ENCODE peak calls at places on chromosomes 2 and 18, in seven cellular contexts. J is HCT116, T is A549, V is Panc1, I is K562, R is SK-N-SH, H is GM12878. N is an unnamed sample.

GRCh38 chr18:57970356-57971095 is 73.5 kb upstream of the NEDD4L start:
- DNase-seq in J (peak; percentile 34), T (peak; percentile 18), V (no peak), I (peak; percentile 13), R (no peak), H (no peak), N (peak; percentile 88)

GRCh38 chr18:28584726-28585125 is 407.8 kb upstream of the CDH2 start:
- DNase-seq in J (peak; percentile 18), T (no peak), V (no peak), I (no peak), R (no peak), H (no peak), N (peak; percentile 81)

GRCh38 chr2:222743263-222743865 is 71.9 kb downstream of the MOGAT1 start:
- DNase-seq in J (no peak), T (no peak), V (no peak), I (no peak), R (no peak), H (no peak), N (no peak)

GRCh38 chr18:9907867-9908266 is 5.9 kb upstream of the VAPA start:
- DNase-seq in J (no peak), T (no peak), V (no peak), I (no peak), R (no peak), H (no peak), N (no peak)

GRCh38 chr18:11259421-11259820 is 110.1 kb upstream of the PIEZO2 start:
- DNase-seq in J (no peak), T (no peak), V (no peak), I (no peak), R (peak; percentile 13), H (no peak), N (peak; percentile 28)

GRCh38 chr2:17506736-17507616 is 11.3 kb downstream of the RAD51AP2 start:
- DNase-seq in J (peak; percentile 66), T (no peak), V (no peak), I (no peak), R (no peak), H (no peak), N (no peak)

GRCh38 chr2:186159101-186159500 is 327.0 kb upstream of the ZC3H15 start:
- DNase-seq in J (no peak), T (no peak), V (no peak), I (no peak), R (no peak), H (no peak), N (no peak)

GRCh38 chr2:222034058-222034457 is 264.7 kb downstream of the PAX3 start:
- DNase-seq in J (no peak), T (no peak), V (no peak), I (no peak), R (no peak), H (no peak), N (no peak)

GRCh38 chr2:236644067-236644466 is 74.4 kb downstream of the ACKR3 start:
- DNase-seq in J (no peak), T (no peak), V (no peak), I (no peak), R (no peak), H (no peak), N (no peak)

GRCh38 chr2:236643480-236643879 is 73.9 kb downstream of the ACKR3 start:
- DNase-seq in J (no peak), T (no peak), V (no peak), I (no peak), R (no peak), H (no peak), N (no peak)

GRCh38 chr2:236642125-236642524 is 72.5 kb downstream of the ACKR3 start:
- DNase-seq in J (no peak), T (no peak), V (no peak), I (no peak), R (no peak), H (no peak), N (no peak)

GRCh38 chr2:236641051-236641450 is 71.4 kb downstream of the ACKR3 start:
- DNase-seq in J (no peak), T (no peak), V (no peak), I (no peak), R (no peak), H (no peak), N (no peak)

DNA sequence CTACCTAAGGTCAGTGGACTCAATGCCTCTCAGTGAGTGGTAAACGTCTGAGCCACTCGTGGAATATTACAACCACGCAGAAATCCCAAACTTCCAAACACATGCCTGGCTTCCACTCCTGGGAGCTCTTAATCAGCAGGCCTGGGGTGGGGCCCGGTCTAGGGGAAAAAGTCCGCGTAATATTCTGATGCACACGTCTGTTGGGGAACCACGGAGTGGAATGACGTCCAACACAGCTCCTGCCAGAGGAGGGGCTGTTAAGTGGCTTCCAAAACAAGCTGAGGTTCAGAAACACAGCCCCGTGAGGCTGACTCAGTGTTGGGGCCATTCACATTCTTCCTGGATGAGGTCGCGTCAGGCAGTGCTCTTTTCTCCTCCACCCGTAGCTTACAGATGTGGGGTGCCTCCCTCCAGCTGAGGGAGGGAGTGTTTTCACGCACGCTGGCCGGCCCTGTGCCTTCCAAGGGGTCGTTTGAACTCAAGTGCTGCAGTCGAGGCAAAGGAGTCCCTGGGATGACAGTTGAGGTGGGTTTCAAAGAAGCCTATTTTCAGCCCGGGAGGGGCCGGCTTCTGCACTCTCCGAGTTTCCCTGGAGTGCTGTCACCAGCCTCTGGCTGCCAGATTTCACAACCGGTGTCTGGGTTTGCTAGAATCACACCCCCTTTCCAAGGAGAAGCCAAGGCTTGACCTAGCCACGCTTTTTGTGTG is 73.1 kb downstream of the ACKR3 start:
- DNase-seq in J (no peak), T (peak; percentile 26), V (peak; percentile 2), I (no peak), R (no peak), H (no peak), N (peak; percentile 54)
- TF ChIP-seq REST in J (no peak), T (no peak), V (no peak), I (no peak), R (no peak), H (no peak), N (no peak)

DNA sequence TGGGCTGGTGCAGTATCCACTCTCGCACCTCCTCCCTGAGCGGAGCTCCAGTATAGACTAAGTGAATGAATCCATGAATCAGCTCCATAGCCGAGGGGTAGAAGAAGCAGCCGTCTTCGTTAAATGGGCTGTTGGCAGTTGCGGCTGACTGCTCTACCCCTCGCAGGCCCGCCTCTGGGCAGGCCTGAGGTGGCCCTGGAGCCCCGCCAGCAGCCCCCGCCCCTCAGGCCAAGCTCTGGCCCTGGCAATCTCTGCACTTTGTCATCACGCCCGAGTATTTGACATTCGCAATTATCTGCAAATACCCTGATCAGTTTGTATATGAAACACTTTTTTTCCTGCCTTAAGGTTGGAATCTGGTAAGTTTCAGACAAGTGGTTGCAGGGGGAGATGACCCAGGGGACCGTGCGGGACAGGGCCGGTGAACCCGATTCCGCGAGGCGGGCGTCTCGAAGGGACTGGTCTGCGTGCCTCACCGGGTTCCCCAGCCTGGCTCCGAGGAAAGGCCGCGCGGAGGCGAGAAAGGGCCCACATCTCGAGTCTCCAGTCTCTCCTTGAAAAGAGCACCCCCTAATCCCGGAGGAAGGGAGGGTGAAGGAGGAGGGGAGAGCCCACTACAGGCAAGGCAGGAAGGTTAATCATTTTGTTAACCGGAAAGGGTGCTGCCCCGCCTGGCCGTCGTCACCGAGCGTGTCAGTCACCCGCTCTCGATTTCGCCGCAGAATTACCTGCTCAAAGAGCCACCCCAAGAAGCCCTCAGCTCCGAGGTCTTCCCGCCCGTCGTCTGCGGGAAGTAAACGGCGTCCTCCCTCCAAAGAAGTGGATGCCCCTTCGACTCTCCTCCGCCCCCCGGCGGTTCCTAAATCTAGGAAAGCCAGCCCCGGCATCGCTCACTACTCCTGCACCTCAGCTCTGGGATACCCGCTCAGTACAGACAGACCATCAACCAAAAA is 11.1 kb upstream of the SATB2 start:
- DNase-seq in J (no peak), T (no peak), V (no peak), I (no peak), R (peak; percentile 27), H (no peak), N (peak; percentile 87)
- TF ChIP-seq REST in J (no peak), T (no peak), V (no peak), I (no peak), R (no peak), H (no peak), N (no peak)

DNA sequence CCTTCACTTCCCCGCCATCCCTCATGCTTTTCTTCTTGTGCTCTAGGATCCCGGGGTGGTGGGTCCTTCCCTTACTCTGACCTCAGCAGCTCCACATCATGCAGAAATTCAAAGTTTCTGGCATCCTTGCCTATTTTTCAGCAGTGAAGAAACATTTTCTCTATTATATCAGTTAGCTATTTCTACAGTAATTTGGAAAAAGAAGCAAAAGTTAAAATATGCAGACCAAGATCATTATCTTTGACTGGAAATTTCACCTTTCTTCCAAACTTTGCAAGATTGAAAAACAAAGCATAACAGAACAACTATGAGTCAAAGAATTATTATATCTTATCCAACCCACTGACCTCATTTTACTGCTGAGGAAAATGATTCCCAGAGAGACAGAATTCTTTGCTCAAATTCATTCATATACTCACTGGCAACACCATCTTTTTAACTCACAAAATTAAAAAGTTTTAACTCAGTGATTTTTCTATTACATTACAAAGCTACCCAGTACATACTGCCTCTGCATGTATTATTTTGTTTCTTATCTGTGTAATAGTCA is 40.5 kb downstream of the ANTXR1 start:
- DNase-seq in J (no peak), T (no peak), V (no peak), I (no peak), R (no peak), H (no peak), N (no peak)
- TF ChIP-seq REST in J (no peak), T (no peak), V (no peak), I (no peak), R (no peak), H (no peak), N (no peak)

GRCh38 chr2:36663314-36663713 is 33.2 kb upstream of the VIT start:
- DNase-seq in J (no peak), T (no peak), V (no peak), I (no peak), R (no peak), H (no peak), N (no peak)

GRCh38 chr2:36659872-36660312 is 36.6 kb upstream of the VIT start:
- DNase-seq in J (no peak), T (no peak), V (no peak), I (no peak), R (no peak), H (no peak), N (no peak)

GRCh38 chr2:36667931-36668330 is 28.6 kb upstream of the VIT start:
- DNase-seq in J (no peak), T (no peak), V (no peak), I (no peak), R (no peak), H (no peak), N (peak; percentile 68)

GRCh38 chr2:36662638-36663037 is 33.9 kb upstream of the VIT start:
- DNase-seq in J (no peak), T (no peak), V (no peak), I (no peak), R (no peak), H (no peak), N (no peak)

DNA sequence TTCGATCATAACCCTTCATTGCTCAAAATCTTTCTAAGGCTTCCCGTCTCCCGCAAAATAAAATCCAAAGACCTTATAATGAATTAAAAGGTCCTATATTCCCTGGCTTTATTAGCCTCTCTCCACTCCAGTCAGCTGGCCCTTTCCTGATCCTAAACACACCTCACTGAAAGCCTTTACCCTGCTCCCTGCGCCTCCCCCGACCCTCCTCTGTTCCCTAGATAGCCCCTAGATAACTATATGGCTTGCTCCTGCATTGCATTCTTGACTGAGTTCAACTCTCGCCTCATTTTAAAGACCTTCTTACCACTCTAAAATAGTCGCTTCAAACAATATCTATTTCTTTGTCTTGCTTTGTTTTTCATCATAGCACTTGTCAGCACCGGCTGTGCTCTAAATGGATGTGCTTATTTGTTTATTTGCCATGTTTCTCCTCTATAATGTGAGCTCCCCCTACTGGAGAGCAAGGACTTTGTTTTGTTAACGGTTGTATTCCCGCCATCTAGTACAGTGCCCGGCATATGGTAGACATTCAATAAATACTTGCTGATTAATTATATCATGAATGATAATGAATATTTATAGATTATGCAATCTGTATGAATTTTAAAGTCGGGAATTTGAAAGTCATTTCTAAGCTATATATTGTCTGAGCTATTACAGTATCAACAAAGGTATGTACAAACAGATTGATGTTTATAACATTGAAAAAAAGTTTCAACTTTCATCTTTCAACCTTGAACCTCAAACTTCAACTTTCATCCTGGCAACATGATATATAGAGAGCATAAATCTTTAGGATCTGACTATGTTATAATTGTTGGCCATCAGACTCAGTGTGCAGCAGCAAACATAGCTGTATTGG is 32.4 kb upstream of the VIT start:
- DNase-seq in J (peak; percentile 64), T (peak; percentile 55), V (peak; percentile 74), I (peak; percentile 43), R (peak; percentile 66), H (no peak), N (peak; percentile 86)
- TF ChIP-seq REST in J (no peak), T (no peak), V (no peak), I (no peak), R (no peak), H (no peak), N (no peak)

N was measured in GM23338.